ENCODE peak calls at places on chromosomes 16 and 17, in four cellular contexts. R, E, X and W are unnamed samples. For H3K4me1, the result is how much of the 10 kb centered on the place peaks cover.

GRCh38 chr17:41724476-41725030 is 9.9 kb downstream of the HAP1 start:
- DNase-seq in R (no peak), E (no peak), X (no peak), W (no peak)

GRCh38 chr17:77352441-77352840 is 211.7 kb downstream of the SEC14L1 start:
- DNase-seq in R (no peak), E (no peak), X (no peak), W (no peak)

GRCh38 chr17:43737722-43738121 is 20.9 kb downstream of the SOST start:
- DNase-seq in R (no peak), E (no peak), X (no peak), W (no peak)

GRCh38 chr17:45314761-45315549 is 1.9 kb downstream of the MAP3K14 start:
- DNase-seq in R (no peak), E (no peak), X (no peak), W (peak)

GRCh38 chr16:86576591-86577313 is 1.6 kb upstream of the FOXL1 start:
- DNase-seq in R (no peak), E (peak), X (peak), W (peak)

GRCh38 chr17:50094243-50094752 is 853 bp upstream of the PDK2 start:
- DNase-seq in R (peak), E (peak), X (peak), W (peak)

GRCh38 chr16:16042076-16042475 is 92.7 kb downstream of the ABCC1 start:
- DNase-seq in R (peak), E (no peak), X (no peak), W (peak)

GRCh38 chr16:5490499-5490898 is 392.9 kb upstream of the EEF2KMT start:
- DNase-seq in R (peak), E (peak), X (no peak), W (peak)

GRCh38 chr16:27839419-27839818 is 224.1 kb downstream of the GSG1L start:
- DNase-seq in R (no peak), E (peak), X (peak), W (no peak)

GRCh38 chr17:43175213-43176118 is 4.5 kb downstream of the NBR1 start:
- DNase-seq in R (no peak), E (no peak), X (peak), W (no peak)

GRCh38 chr17:14305785-14306496 is 5.1 kb downstream of the HS3ST3B1 start:
- DNase-seq in R (no peak), E (no peak), X (no peak), W (peak)

GRCh38 chr16:68778551-68779231 is 41.6 kb downstream of the CDH1 start:
- DNase-seq in R (peak), E (peak), X (peak), W (no peak)

GRCh38 chr17:77540531-77540930 is 399.8 kb downstream of the SEC14L1 start:
- DNase-seq in R (no peak), E (no peak), X (no peak), W (no peak)

GRCh38 chr16:79411805-79412204 is 188.7 kb downstream of the MAF start:
- DNase-seq in R (no peak), E (no peak), X (no peak), W (no peak)

GRCh38 chr17:80099291-80100034 is 1.9 kb upstream of the GAA start:
- DNase-seq in R (peak), E (peak), X (no peak), W (no peak)

GRCh38 chr16:81956213-81956948 is 54.9 kb downstream of the SDR42E1 start:
- DNase-seq in R (no peak), E (no peak), X (peak), W (no peak)

GRCh38 chr17:75078097-75079022 is 9.4 kb upstream of the SLC16A5 start:
- DNase-seq in R (peak), E (peak), X (peak), W (peak)

GRCh38 chr17:6671431-6671830 is 19.9 kb downstream of the C17orf100 start:
- DNase-seq in R (no peak), E (peak), X (no peak), W (no peak)

GRCh38 chr17:1643293-1643998 is 2.1 kb downstream of the SCARF1 start:
- DNase-seq in R (peak), E (peak), X (peak), W (no peak)

GRCh38 chr17:10730956-10731879 is 1.4 kb upstream of the TMEM220 start:
- DNase-seq in R (no peak), E (peak), X (no peak), W (no peak)

GRCh38 chr17:75516619-75517276 is 420 bp downstream of the TSEN54 start:
- DNase-seq in R (peak), E (peak), X (peak), W (peak)

GRCh38 chr17:15168379-15168778 is 96.7 kb downstream of the PMP22 start:
- DNase-seq in R (no peak), E (no peak), X (no peak), W (no peak)

GRCh38 chr17:66567234-66568170 is 265.1 kb downstream of the PRKCA start:
- DNase-seq in R (peak), E (peak), X (peak), W (peak)

GRCh38 chr17:40179923-40180659 is 2.8 kb downstream of the RAPGEFL1 start:
- DNase-seq in R (no peak), E (peak), X (peak), W (no peak)

GRCh38 chr16:5604770-5605169 is 507.2 kb upstream of the EEF2KMT start:
- DNase-seq in R (peak), E (peak), X (no peak), W (no peak)

GRCh38 chr17:48530208-48530886 is 464 bp downstream of the HOXB1 start:
- DNase-seq in R (no peak), E (peak), X (no peak), W (no peak)

GRCh38 chr17:65916425-65916824 is 275.5 kb downstream of the CEP112 start:
- DNase-seq in R (no peak), E (no peak), X (no peak), W (no peak)

GRCh38 chr16:85259831-85260165 is 147.5 kb upstream of the CIBAR2 start:
- DNase-seq in R (no peak), E (no peak), X (no peak), W (peak)

GRCh38 chr16:5003211-5003610 is 30.5 kb downstream of the NAGPA start:
- DNase-seq in R (no peak), E (no peak), X (no peak), W (no peak)

GRCh38 chr17:74361613-74362391 is at the start of gene BTBD17:
- DNase-seq in R (peak), E (peak), X (peak), W (peak)

GRCh38 chr16:65576139-65576538 is 454.3 kb upstream of the CDH11 start:
- DNase-seq in R (no peak), E (no peak), X (no peak), W (no peak)

GRCh38 chr17:81481011-81481799 is 31.4 kb downstream of the ACTG1 start:
- DNase-seq in R (peak), E (peak), X (no peak), W (no peak)

GRCh38 chr17:43578699-43579569 is 32.8 kb upstream of the ETV4 start:
- DNase-seq in R (peak), E (peak), X (peak), W (peak)

GRCh38 chr17:42908872-42909700 is 8.5 kb downstream of the G6PC1 start:
- DNase-seq in R (no peak), E (no peak), X (no peak), W (no peak)

GRCh38 chr17:29612404-29613370 is 10.0 kb downstream of the CORO6 start:
- DNase-seq in R (no peak), E (no peak), X (no peak), W (no peak)

DNA sequence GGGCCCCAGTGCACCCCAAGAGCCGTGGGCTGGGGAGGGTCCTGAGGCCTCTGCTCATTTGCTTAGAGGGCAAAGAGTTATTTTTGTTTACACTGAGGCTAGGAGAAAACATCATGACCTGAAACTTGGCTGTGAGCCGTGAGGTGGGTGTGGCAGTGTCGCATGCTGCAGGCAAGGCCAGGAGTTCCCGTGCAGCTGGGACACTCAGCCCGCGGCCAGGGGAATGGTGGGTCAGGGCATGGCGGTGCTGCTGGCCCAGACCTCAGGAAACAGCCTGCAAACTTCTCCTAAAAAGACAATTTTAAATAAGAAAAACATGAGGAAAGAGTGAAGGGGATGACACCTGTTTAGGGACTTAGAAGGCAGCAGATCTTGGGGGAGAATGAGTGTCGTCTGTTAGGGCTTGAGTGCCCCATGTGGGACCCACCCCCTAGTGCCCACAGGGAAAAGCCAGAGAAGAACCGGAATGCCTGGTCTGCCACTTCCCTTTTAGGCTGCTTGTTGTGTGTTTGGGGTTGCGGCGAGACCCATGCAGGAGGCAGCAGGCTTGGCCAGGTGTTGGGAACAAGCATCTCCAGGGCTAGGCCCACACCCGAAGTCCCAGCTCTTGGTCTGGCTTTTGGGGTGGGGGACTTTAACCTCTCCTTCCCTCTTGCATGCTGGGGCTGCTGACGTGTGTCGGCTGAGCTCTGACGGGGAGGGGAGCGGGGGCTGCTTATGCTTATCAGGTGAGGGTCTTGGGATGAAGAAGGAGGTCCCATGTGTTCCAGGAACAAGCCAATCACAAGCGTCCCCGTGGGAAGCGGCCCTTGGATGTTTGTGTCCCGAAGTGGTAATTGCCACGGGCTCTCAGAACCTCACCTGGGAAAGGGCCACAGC is 80.9 kb upstream of the GNG13 start:
- DNase-seq in R (no peak), E (no peak), X (no peak), W (no peak)
- H3K4me1 ChIP-seq in R (under half), E (under half), X (under half), W (under half)

GRCh38 chr16:88487124-88487432 is 34.0 kb downstream of the ZFPM1 start:
- DNase-seq in R (no peak), E (no peak), X (no peak), W (no peak)

GRCh38 chr16:88487920-88488842 is 35.1 kb downstream of the ZFPM1 start:
- DNase-seq in R (peak), E (peak), X (no peak), W (peak)

GRCh38 chr16:88489163-88489721 is 36.2 kb downstream of the ZFPM1 start:
- DNase-seq in R (peak), E (no peak), X (no peak), W (no peak)

GRCh38 chr16:88484505-88485365 is 31.7 kb downstream of the ZFPM1 start:
- DNase-seq in R (no peak), E (no peak), X (no peak), W (no peak)

DNA sequence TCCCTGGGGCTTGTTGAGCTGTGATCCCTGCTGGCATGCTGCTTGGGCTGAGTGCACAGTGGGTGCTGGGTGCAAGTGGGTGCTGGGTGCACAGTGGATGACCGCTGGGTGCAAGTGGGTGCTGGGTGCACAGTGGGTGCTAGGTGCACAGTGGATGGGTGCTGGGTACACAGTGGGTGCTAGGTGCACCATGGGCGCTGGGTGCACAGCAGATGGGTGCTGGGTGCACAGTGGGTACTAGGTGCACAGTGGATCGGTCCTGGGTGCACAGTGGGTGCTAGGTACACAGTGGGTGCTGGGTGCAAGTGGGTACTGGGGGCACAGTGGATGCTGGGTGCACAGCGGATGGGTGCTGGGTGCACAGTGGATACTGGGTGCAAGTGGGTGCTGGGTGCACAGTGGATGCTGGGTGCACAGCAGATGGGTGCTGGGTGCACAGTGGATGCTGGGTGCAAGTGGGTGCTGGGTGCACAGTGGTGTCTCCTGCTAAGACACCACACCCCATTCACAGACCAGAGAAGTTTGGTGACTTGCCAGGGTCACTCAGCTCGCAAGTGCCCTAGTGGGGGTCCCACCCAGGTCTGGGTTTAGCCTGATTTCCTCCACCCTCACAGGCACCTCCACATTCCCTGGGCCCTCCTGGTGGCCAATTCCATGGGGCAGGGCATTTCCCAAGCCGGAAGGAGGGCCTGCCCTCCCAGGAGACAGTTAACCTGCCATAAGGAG is 33.5 kb downstream of the ZFPM1 start:
- DNase-seq in R (no peak), E (no peak), X (no peak), W (no peak)
- H3K4me1 ChIP-seq in R (under half), E (under half), X (under half), W (under half)

GRCh38 chr17:27338536-27338985 is 44.6 kb downstream of the WSB1 start:
- DNase-seq in R (no peak), E (no peak), X (no peak), W (no peak)
- H3K4me1 ChIP-seq in R (under half), E (under half), X (under half), W (under half)

GRCh38 chr16:49811630-49812334 is 44.1 kb downstream of the ZNF423 start:
- DNase-seq in R (peak), E (peak), X (no peak), W (peak)

GRCh38 chr16:49809112-49809511 is 46.8 kb downstream of the ZNF423 start:
- DNase-seq in R (no peak), E (no peak), X (no peak), W (no peak)

GRCh38 chr16:49810769-49811315 is 45.1 kb downstream of the ZNF423 start:
- DNase-seq in R (no peak), E (no peak), X (no peak), W (no peak)

GRCh38 chr16:49809561-49809960 is 46.4 kb downstream of the ZNF423 start:
- DNase-seq in R (no peak), E (no peak), X (no peak), W (no peak)
- H3K4me1 ChIP-seq in R (under half), E (under half), X (under half), W (under half)

DNA sequence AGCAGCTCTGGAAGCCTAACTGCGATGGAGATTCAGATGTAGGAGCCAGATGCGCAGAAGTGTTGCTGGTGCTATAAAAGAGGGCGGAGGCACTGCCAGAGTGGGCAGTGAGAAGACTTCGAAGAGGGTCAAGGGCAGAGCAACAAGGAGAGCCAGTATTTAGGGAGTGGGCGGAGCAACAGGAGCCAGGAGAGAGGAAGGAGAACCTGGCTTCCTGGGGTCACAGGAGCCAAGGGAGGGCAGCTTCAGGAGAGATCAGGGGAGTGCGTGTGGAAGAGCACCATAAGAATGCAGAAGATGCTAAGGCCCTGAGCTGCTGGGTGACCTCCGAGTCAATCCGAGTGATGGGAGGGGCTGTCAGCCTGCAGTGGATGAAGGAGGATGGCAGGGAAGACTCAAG is 14.4 kb upstream of the MRPS23 start:
- DNase-seq in R (no peak), E (peak), X (no peak), W (no peak)
- H3K4me1 ChIP-seq in R (under half), E (under half), X (under half), W (under half)

GRCh38 chr17:59296190-59296589 is 35.3 kb upstream of the YPEL2 start:
- DNase-seq in R (no peak), E (no peak), X (no peak), W (no peak)
- H3K4me1 ChIP-seq in R (under half), E (under half), X (under half), W (under half)